ENCODE peak calls at places on chromosome 16, in five cellular contexts. V, T, N, G and K are unnamed samples.

GRCh38 chr16:75250809-75251279 is 580 bp downstream of the BCAR1 start:
- DNase-seq in V (no peak), T (no peak), N (no peak), G (no peak), K (no peak)

GRCh38 chr16:19639986-19640421 is 78.0 kb downstream of the KNOP1 start:
- DNase-seq in V (no peak), T (no peak), N (no peak), G (no peak), K (no peak)

GRCh38 chr16:28863929-28864886 is 565 bp downstream of the SH2B1 start:
- DNase-seq in V (peak), T (no peak), N (no peak), G (no peak), K (no peak)

GRCh38 chr16:11437069-11437468 is 91.8 kb downstream of the RMI2 start:
- DNase-seq in V (no peak), T (no peak), N (no peak), G (no peak), K (no peak)

GRCh38 chr16:54407596-54407995 is 121.0 kb upstream of the IRX3 start:
- DNase-seq in V (peak), T (peak), N (no peak), G (no peak), K (no peak)

GRCh38 chr16:88504489-88505404 is 51.7 kb downstream of the ZFPM1 start:
- DNase-seq in V (no peak), T (no peak), N (no peak), G (no peak), K (no peak)

GRCh38 chr16:65889533-65889966 is 476.9 kb upstream of the CDH5 start:
- DNase-seq in V (peak), T (no peak), N (no peak), G (no peak), K (no peak)

GRCh38 chr16:86379505-86379846 is 130.9 kb upstream of the FOXF1 start:
- DNase-seq in V (no peak), T (no peak), N (no peak), G (no peak), K (no peak)

GRCh38 chr16:50354629-50355456 is 13.9 kb downstream of the BRD7 start:
- DNase-seq in V (no peak), T (no peak), N (peak), G (no peak), K (no peak)

GRCh38 chr16:49528564-49529150 is 155.1 kb downstream of the C16orf78 start:
- DNase-seq in V (no peak), T (no peak), N (no peak), G (no peak), K (no peak)

GRCh38 chr16:57422026-57422944 is 17.7 kb downstream of the CCL17 start:
- DNase-seq in V (peak), T (peak), N (peak), G (peak), K (no peak)

GRCh38 chr16:58271589-58271988 is 23.2 kb downstream of the PRSS54 start:
- DNase-seq in V (no peak), T (no peak), N (no peak), G (no peak), K (no peak)

GRCh38 chr16:1613240-1613639 is 1.1 kb downstream of the CRAMP1 start:
- DNase-seq in V (no peak), T (peak), N (peak), G (no peak), K (no peak)

GRCh38 chr16:88314991-88315542 is 67.7 kb upstream of the ZNF469 start:
- DNase-seq in V (no peak), T (no peak), N (no peak), G (no peak), K (no peak)

GRCh38 chr16:3215601-3216262 is 19.2 kb downstream of the ZNF200 start:
- DNase-seq in V (no peak), T (no peak), N (no peak), G (no peak), K (no peak)

GRCh38 chr16:75837681-75838080 is 111.4 kb upstream of the CPHXL start:
- DNase-seq in V (no peak), T (no peak), N (peak), G (no peak), K (no peak)

GRCh38 chr16:2842340-2843000 is 12.4 kb downstream of the ZG16B start:
- DNase-seq in V (no peak), T (peak), N (peak), G (peak), K (no peak)

GRCh38 chr16:13138528-13138927 is 237.1 kb downstream of the SHISA9 start:
- DNase-seq in V (no peak), T (no peak), N (no peak), G (no peak), K (no peak)

GRCh38 chr16:71727545-71728324 is 3.2 kb upstream of the PHLPP2 start:
- DNase-seq in V (no peak), T (no peak), N (no peak), G (no peak), K (no peak)

GRCh38 chr16:71931599-71931998 is 36.3 kb downstream of the IST1 start:
- DNase-seq in V (no peak), T (no peak), N (no peak), G (no peak), K (no peak)

GRCh38 chr16:9469512-9469911 is 378.1 kb downstream of the HAPSTR1 start:
- DNase-seq in V (no peak), T (peak), N (no peak), G (no peak), K (no peak)

GRCh38 chr16:25258856-25259179 is 1.2 kb upstream of the ZKSCAN2 start:
- DNase-seq in V (no peak), T (no peak), N (peak), G (no peak), K (no peak)

GRCh38 chr16:66858740-66859396 is 14.7 kb downstream of the CA7 start:
- DNase-seq in V (peak), T (no peak), N (no peak), G (no peak), K (no peak)

GRCh38 chr16:23134274-23134673 is 15.0 kb downstream of the USP31 start:
- DNase-seq in V (no peak), T (no peak), N (no peak), G (no peak), K (no peak)

GRCh38 chr16:50213939-50214519 is 52.3 kb upstream of the ADCY7 start:
- DNase-seq in V (peak), T (peak), N (peak), G (no peak), K (peak)

GRCh38 chr16:31182391-31182790 is 2.5 kb downstream of the FUS start:
- DNase-seq in V (no peak), T (no peak), N (no peak), G (no peak), K (no peak)

GRCh38 chr16:89779231-89779912 is 37.1 kb downstream of the FANCA start:
- DNase-seq in V (no peak), T (no peak), N (no peak), G (no peak), K (no peak)

GRCh38 chr16:27529962-27530361 is 19.8 kb downstream of the GTF3C1 start:
- DNase-seq in V (peak), T (no peak), N (no peak), G (no peak), K (no peak)

GRCh38 chr16:85606920-85607319 is 6.2 kb upstream of the GSE1 start:
- DNase-seq in V (no peak), T (no peak), N (no peak), G (no peak), K (no peak)

GRCh38 chr16:106623-107324 is 28.7 kb downstream of the MPG start:
- DNase-seq in V (peak), T (peak), N (peak), G (peak), K (peak)
- H4K8ac ChIP-seq in V (no peak), T (no peak), N (no peak), G (no peak), K (no peak)

GRCh38 chr16:82192665-82193064 is 22.6 kb upstream of the MPHOSPH6 start:
- DNase-seq in V (peak), T (peak), N (no peak), G (no peak), K (no peak)
- H4K8ac ChIP-seq in V (peak), T (no peak), N (no peak), G (no peak), K (no peak)

GRCh38 chr16:21302454-21302853 is 24.4 kb upstream of the CRYM start:
- DNase-seq in V (peak), T (no peak), N (peak), G (no peak), K (no peak)

GRCh38 chr16:21302898-21303528 is 24.9 kb upstream of the CRYM start:
- DNase-seq in V (peak), T (no peak), N (peak), G (no peak), K (no peak)

GRCh38 chr16:21301895-21302291 is 23.8 kb upstream of the CRYM start:
- DNase-seq in V (peak), T (no peak), N (peak), G (no peak), K (no peak)

GRCh38 chr16:21300309-21301167 is 22.4 kb upstream of the CRYM start:
- DNase-seq in V (peak), T (peak), N (peak), G (peak), K (peak)

DNA sequence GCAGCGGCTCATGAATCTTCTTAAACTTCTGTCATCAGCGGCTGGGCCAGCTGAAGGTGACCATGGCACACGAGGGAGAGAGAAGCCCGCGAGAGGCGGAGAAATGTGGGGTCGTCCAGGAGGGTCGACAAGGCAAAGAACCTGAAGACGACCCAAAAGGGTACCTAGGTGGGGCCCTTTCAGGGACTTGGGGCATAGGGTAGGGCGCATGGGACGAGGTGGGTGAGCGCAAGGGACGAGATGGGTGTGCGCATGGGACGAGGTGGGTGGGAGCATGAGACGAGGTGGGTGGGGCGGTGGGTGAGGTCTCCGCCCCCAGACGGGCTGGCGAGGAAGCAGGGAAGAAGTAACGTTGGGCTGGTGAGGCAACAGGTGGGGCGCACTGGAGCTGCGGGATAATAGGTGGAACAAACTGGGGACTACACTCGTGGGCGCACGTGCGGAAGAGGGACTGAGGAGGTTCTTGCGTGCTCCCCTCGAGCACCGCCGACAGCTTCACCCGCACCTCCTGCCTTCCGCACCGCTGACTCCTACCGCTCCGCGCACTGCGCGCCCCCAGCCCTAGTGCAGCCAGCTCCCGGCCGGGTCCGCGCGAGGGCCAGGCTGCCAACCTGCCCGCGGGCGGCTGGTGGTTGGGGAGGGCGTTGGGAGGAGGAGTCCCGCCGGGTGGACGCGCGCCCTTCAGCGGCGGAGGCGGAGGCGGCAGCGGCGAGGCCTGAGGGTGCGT is 23.2 kb upstream of the CRYM start:
- DNase-seq in V (peak), T (peak), N (peak), G (peak), K (peak)
- H4K8ac ChIP-seq in V (peak), T (peak), N (no peak), G (peak), K (no peak)

GRCh38 chr16:84538441-84538840 is 34.0 kb upstream of the MEAK7 start:
- DNase-seq in V (no peak), T (no peak), N (no peak), G (no peak), K (no peak)
- H4K8ac ChIP-seq in V (peak), T (no peak), N (no peak), G (no peak), K (no peak)

GRCh38 chr16:68784226-68784625 is 47.1 kb downstream of the CDH1 start:
- DNase-seq in V (no peak), T (no peak), N (no peak), G (no peak), K (no peak)
- H4K8ac ChIP-seq in V (no peak), T (no peak), N (no peak), G (no peak), K (no peak)

DNA sequence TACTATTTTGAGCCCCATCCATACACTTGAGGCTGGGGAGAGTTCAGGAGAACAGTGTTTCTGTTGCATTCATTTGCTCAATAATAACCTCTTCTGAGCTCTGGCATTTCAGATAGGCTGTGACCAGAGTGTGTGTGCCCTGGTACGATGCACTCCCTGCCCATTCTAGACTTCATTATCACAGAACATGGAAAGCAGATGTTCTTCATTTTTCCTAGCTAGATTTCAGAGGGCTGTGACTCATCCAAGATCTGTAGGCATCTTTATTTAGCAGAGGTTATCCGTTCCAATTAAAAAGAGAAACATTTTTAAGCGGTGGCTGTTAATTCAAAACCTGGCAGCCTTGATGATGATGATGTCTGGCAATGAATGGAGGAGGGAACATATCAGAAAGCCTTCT is 228.8 kb upstream of the EEF2KMT start:
- DNase-seq in V (no peak), T (no peak), N (no peak), G (no peak), K (no peak)
- H4K8ac ChIP-seq in V (no peak), T (no peak), N (no peak), G (no peak), K (no peak)